ENCODE peak calls at places on chromosomes 6 and 20, in seven cellular contexts. B is OCI-LY7, S is heart left ventricle, L is left lung, G is stomach, F is endothelial cell of umbilical vein, O is sigmoid colon. D is an unnamed sample. For H3K4me1, the result is how much of the 10 kb centered on the place peaks cover.

GRCh38 chr6:156902782-156903181 is 125.6 kb downstream of the ARID1B start:
- DNase-seq in O (no peak), L (no peak), S (no peak), G (no peak), B (no peak), F (no peak), D (no peak)

GRCh38 chr6:116145786-116146675 is 20.1 kb upstream of the COL10A1 start:
- DNase-seq in S (no peak), G (no peak), B (no peak), L (no peak), O (no peak), F (peak), D (no peak)

GRCh38 chr6:163529605-163530004 is 115.1 kb downstream of the QKI start:
- DNase-seq in L (no peak), F (peak), B (no peak), O (no peak), G (no peak), S (no peak), D (no peak)

GRCh38 chr6:148566664-148567350 is 180.0 kb upstream of the UST start:
- DNase-seq in G (no peak), B (no peak), S (no peak), F (no peak), L (no peak), O (no peak), D (no peak)

GRCh38 chr6:46347669-46348068 is 143.6 kb downstream of the RCAN2 start:
- DNase-seq in L (no peak), G (no peak), B (no peak), F (no peak), S (no peak), O (no peak), D (no peak)

GRCh38 chr20:32787168-32787567 is 25.0 kb downstream of the DNMT3B start:
- DNase-seq in F (no peak), S (no peak), B (no peak), G (no peak), L (no peak), O (no peak), D (no peak)

GRCh38 chr20:60170116-60170515 is 211.9 kb downstream of the CDH26 start:
- DNase-seq in O (no peak), S (no peak), B (no peak), F (no peak), G (no peak), L (no peak), D (no peak)

GRCh38 chr6:107864235-107864970 is 40.3 kb upstream of the SCML4 start:
- DNase-seq in S (no peak), B (no peak), F (no peak), G (no peak), L (no peak), O (no peak), D (no peak)

GRCh38 chr6:41072836-41073202 is at the start of gene NFYA:
- DNase-seq in G (peak), F (peak), O (no peak), B (no peak), L (no peak), S (peak), D (peak)

GRCh38 chr6:135555550-135555949 is 58.0 kb upstream of the AHI1 start:
- DNase-seq in L (no peak), G (no peak), F (no peak), S (no peak), B (peak), O (no peak), D (no peak)

GRCh38 chr6:110951986-110952794 is 6.3 kb upstream of the GTF3C6 start:
- DNase-seq in G (no peak), L (no peak), B (no peak), F (no peak), S (no peak), O (no peak), D (no peak)

GRCh38 chr6:40822619-40823018 is 216.4 kb downstream of the UNC5CL start:
- DNase-seq in B (no peak), S (no peak), L (no peak), F (no peak), G (no peak), O (no peak), D (no peak)

GRCh38 chr6:41548841-41549642 is 2.9 kb downstream of the FOXP4 start:
- DNase-seq in O (no peak), F (no peak), L (no peak), G (no peak), S (no peak), B (no peak), D (no peak)

GRCh38 chr6:145898376-145898775 is 65.8 kb downstream of the SHPRH start:
- DNase-seq in B (no peak), S (no peak), O (no peak), G (no peak), L (no peak), F (no peak), D (no peak)

GRCh38 chr20:9617062-9617461 is 102.7 kb downstream of the LAMP5 start:
- DNase-seq in O (no peak), F (peak), S (peak), B (peak), L (peak), G (peak), D (peak)

GRCh38 chr6:41443616-41444525 is 102.3 kb upstream of the FOXP4 start:
- DNase-seq in O (peak), B (no peak), S (peak), L (peak), G (no peak), F (no peak), D (no peak)

GRCh38 chr20:32536861-32537656 is 48.1 kb downstream of the NOL4L start:
- DNase-seq in O (no peak), S (no peak), G (peak), B (peak), F (no peak), L (peak), D (peak)

GRCh38 chr6:142416179-142416578 is 114.4 kb downstream of the ADGRG6 start:
- DNase-seq in S (no peak), L (peak), B (no peak), F (peak), G (no peak), O (no peak), D (no peak)

GRCh38 chr20:24747015-24747712 is 201.9 kb upstream of the CST7 start:
- DNase-seq in B (no peak), O (no peak), S (no peak), F (no peak), G (peak), L (no peak), D (no peak)

GRCh38 chr6:21953831-21954801 is 342.7 kb downstream of the PRL start:
- DNase-seq in L (no peak), B (no peak), G (no peak), O (no peak), S (no peak), F (peak), D (peak)

DNA sequence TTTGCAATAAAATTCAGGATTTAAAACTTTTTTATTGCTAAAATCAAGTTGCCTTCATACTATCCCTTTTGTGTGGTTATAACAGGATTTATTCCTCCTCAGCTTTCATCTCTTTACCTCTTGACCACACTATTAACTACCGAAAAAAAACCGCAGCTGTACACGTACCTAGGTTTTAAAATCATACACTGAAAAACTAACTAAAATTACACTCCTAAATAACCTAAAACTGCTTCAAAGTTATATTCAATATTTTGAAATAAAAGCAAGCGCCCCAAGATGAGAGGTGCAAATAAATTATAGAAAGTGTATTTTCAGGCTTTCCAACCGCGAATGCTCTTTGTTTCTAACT is 1.4 kb downstream of the MPC1 start:
- DNase-seq in B (no peak), L (no peak), F (no peak), S (no peak), G (no peak), O (no peak), D (no peak)
- H3K4me3 ChIP-seq in B (peak), L (peak), F (peak), S (peak), G (peak), O (peak), D (no peak)

GRCh38 chr20:3658019-3658707 is 5.0 kb downstream of the GFRA4 start:
- DNase-seq in L (no peak), S (no peak), G (no peak), O (peak), B (no peak), F (no peak), D (no peak)
- H3K4me1 ChIP-seq in L (under half), S (under half), G (under half), O (under half), B (under half), F (under half), D (under half)

GRCh38 chr6:19608546-19608945 is 228.6 kb upstream of the ID4 start:
- DNase-seq in S (no peak), L (no peak), G (no peak), F (no peak), O (no peak), B (no peak), D (no peak)
- TF ChIP-seq CTCF in S (no peak), L (no peak), G (no peak), F (no peak), O (no peak), B (no peak), D (no peak)

GRCh38 chr6:35428421-35429149 is 23.6 kb upstream of the FANCE start:
- DNase-seq in O (no peak), S (no peak), F (peak), G (no peak), L (no peak), B (no peak), D (no peak)
- H3K4me3 ChIP-seq in O (no peak), S (no peak), F (no peak), G (no peak), L (no peak), B (no peak), D (no peak)

GRCh38 chr6:31665501-31666336 is at the start of gene CSNK2B:
- DNase-seq in F (peak), B (peak), L (peak), S (peak), G (peak), O (peak), D (peak)

GRCh38 chr6:31663087-31663960 is 1.5 kb downstream of the GPANK1 start:
- DNase-seq in F (no peak), B (no peak), G (no peak), O (no peak), S (no peak), L (no peak), D (no peak)

GRCh38 chr6:31664790-31665500 is at the start of gene GPANK1:
- DNase-seq in S (peak), F (peak), O (peak), L (peak), B (peak), G (peak), D (peak)

GRCh38 chr6:31661867-31662723 is 1.5 kb upstream of the C6orf47 start:
- DNase-seq in G (no peak), O (no peak), S (no peak), L (no peak), F (no peak), B (no peak), D (no peak)

GRCh38 chr6:31663961-31664789 is 622 bp downstream of the GPANK1 start:
- DNase-seq in S (peak), O (peak), G (no peak), L (no peak), B (peak), F (peak), D (no peak)
- H3K4me1 ChIP-seq in S (under half), O (under half), G (half or more), L (half or more), B (half or more), F (under half), D (under half)

GRCh38 chr6:84197708-84198107 is 29.7 kb downstream of the CEP162 start:
- DNase-seq in B (no peak), F (peak), L (no peak), O (no peak), G (no peak), S (no peak), D (no peak)
- TF ChIP-seq CTCF in B (no peak), F (no peak), L (no peak), O (no peak), G (no peak), S (no peak), D (no peak)

DNA sequence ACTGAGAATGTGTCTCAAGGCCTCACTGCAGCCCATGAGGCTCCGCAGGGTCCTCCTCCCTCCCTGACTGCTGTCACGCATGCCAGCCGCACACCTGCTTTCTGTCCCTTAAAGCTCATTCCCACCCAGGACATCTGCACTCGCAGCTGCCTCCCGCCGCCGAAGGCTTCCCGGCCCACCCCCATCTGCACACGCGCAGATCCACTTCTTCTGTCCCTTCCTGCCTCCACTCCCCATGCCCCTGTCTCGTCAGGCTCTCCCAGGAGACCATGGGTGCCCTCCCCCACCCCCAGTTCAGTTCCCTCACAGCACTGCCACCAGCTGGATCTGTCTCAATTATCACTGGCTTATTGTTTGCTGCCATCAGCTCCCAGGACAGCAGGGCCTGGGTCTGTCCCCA is 63.0 kb downstream of the RIPOR3 start:
- DNase-seq in L (no peak), G (no peak), O (no peak), B (peak), S (no peak), F (no peak), D (no peak)
- H3K4me3 ChIP-seq in L (no peak), G (no peak), O (no peak), B (no peak), S (no peak), F (no peak), D (no peak)